ENCODE peak calls at places on chromosomes 4 and X, in nine cellular contexts. One of them, this sample, is unnamed.

GRCh38 chrX:386239-386767 is 404 bp downstream of the PPP2R3B start:
- DNase-seq in SK-N-DZ: no peak
- DNase-seq in A673: no peak
- DNase-seq in NCI-H2081: no peak
- DNase-seq in AG08396: no peak
- DNase-seq in OCI-M1: no peak
- DNase-seq in activated T-helper 1 cell treated with anti-CD3 and anti-CD28 coated beads, Interleukin-2, amount 50 U/mL, for 16 hours: peak
- DNase-seq in posterior vena cava: no peak
- DNase-seq in HCT116: no peak
- DNase-seq in this sample: peak

GRCh38 chrX:56618250-56618649 is 54.8 kb downstream of the UBQLN2 start:
- DNase-seq in SK-N-DZ: no peak
- DNase-seq in A673: no peak
- DNase-seq in NCI-H2081: no peak
- DNase-seq in AG08396: no peak
- DNase-seq in OCI-M1: peak
- DNase-seq in activated T-helper 1 cell treated with anti-CD3 and anti-CD28 coated beads, Interleukin-2, amount 50 U/mL, for 16 hours: no peak
- DNase-seq in posterior vena cava: no peak
- DNase-seq in HCT116: no peak
- DNase-seq in this sample: no peak

GRCh38 chr4:46250997-46251396 is 127.1 kb upstream of the GABRG1 start:
- DNase-seq in SK-N-DZ: no peak
- DNase-seq in A673: no peak
- DNase-seq in NCI-H2081: no peak
- DNase-seq in AG08396: no peak
- DNase-seq in OCI-M1: peak
- DNase-seq in activated T-helper 1 cell treated with anti-CD3 and anti-CD28 coated beads, Interleukin-2, amount 50 U/mL, for 16 hours: no peak
- DNase-seq in posterior vena cava: no peak
- DNase-seq in HCT116: no peak
- DNase-seq in this sample: no peak

GRCh38 chrX:22343192-22343591 is 70.5 kb downstream of the CBLL2 start:
- DNase-seq in SK-N-DZ: no peak
- DNase-seq in A673: no peak
- DNase-seq in NCI-H2081: no peak
- DNase-seq in AG08396: no peak
- DNase-seq in OCI-M1: no peak
- DNase-seq in activated T-helper 1 cell treated with anti-CD3 and anti-CD28 coated beads, Interleukin-2, amount 50 U/mL, for 16 hours: no peak
- DNase-seq in posterior vena cava: no peak
- DNase-seq in HCT116: no peak
- DNase-seq in this sample: no peak

GRCh38 chrX:154540897-154541535 is 5.6 kb downstream of the G6PD start:
- DNase-seq in SK-N-DZ: no peak
- DNase-seq in A673: no peak
- DNase-seq in NCI-H2081: no peak
- DNase-seq in AG08396: no peak
- DNase-seq in OCI-M1: no peak
- DNase-seq in activated T-helper 1 cell treated with anti-CD3 and anti-CD28 coated beads, Interleukin-2, amount 50 U/mL, for 16 hours: no peak
- DNase-seq in posterior vena cava: no peak
- DNase-seq in HCT116: no peak
- DNase-seq in this sample: no peak

GRCh38 chrX:23662853-23663252 is 4.4 kb upstream of the PRDX4 start:
- DNase-seq in SK-N-DZ: no peak
- DNase-seq in A673: no peak
- DNase-seq in NCI-H2081: no peak
- DNase-seq in AG08396: peak
- DNase-seq in OCI-M1: no peak
- DNase-seq in activated T-helper 1 cell treated with anti-CD3 and anti-CD28 coated beads, Interleukin-2, amount 50 U/mL, for 16 hours: no peak
- DNase-seq in posterior vena cava: no peak
- DNase-seq in HCT116: no peak
- DNase-seq in this sample: no peak

GRCh38 chr4:137510866-137511265 is 21.4 kb downstream of the PCDH18 start:
- DNase-seq in SK-N-DZ: no peak
- DNase-seq in A673: peak
- DNase-seq in NCI-H2081: no peak
- DNase-seq in AG08396: peak
- DNase-seq in OCI-M1: peak
- DNase-seq in activated T-helper 1 cell treated with anti-CD3 and anti-CD28 coated beads, Interleukin-2, amount 50 U/mL, for 16 hours: no peak
- DNase-seq in posterior vena cava: no peak
- DNase-seq in HCT116: peak
- DNase-seq in this sample: no peak

GRCh38 chrX:13876652-13877051 is 59.8 kb upstream of the GPM6B start:
- DNase-seq in SK-N-DZ: peak
- DNase-seq in A673: no peak
- DNase-seq in NCI-H2081: no peak
- DNase-seq in AG08396: peak
- DNase-seq in OCI-M1: no peak
- DNase-seq in activated T-helper 1 cell treated with anti-CD3 and anti-CD28 coated beads, Interleukin-2, amount 50 U/mL, for 16 hours: no peak
- DNase-seq in posterior vena cava: no peak
- DNase-seq in HCT116: no peak
- DNase-seq in this sample: no peak

GRCh38 chr4:105715692-105716278 is 7.2 kb downstream of the GSTCD start:
- DNase-seq in SK-N-DZ: peak
- DNase-seq in A673: peak
- DNase-seq in NCI-H2081: no peak
- DNase-seq in AG08396: peak
- DNase-seq in OCI-M1: peak
- DNase-seq in activated T-helper 1 cell treated with anti-CD3 and anti-CD28 coated beads, Interleukin-2, amount 50 U/mL, for 16 hours: no peak
- DNase-seq in posterior vena cava: no peak
- DNase-seq in HCT116: peak
- DNase-seq in this sample: no peak

GRCh38 chr4:176123710-176124407 is 58.2 kb downstream of the WDR17 start:
- DNase-seq in SK-N-DZ: peak
- DNase-seq in A673: peak
- DNase-seq in NCI-H2081: peak
- DNase-seq in AG08396: peak
- DNase-seq in OCI-M1: peak
- DNase-seq in activated T-helper 1 cell treated with anti-CD3 and anti-CD28 coated beads, Interleukin-2, amount 50 U/mL, for 16 hours: no peak
- DNase-seq in posterior vena cava: no peak
- DNase-seq in HCT116: peak
- DNase-seq in this sample: no peak

GRCh38 chr4:133683967-133684366 is 517.6 kb downstream of the PABPC4L start:
- DNase-seq in SK-N-DZ: no peak
- DNase-seq in A673: no peak
- DNase-seq in NCI-H2081: no peak
- DNase-seq in AG08396: no peak
- DNase-seq in OCI-M1: no peak
- DNase-seq in activated T-helper 1 cell treated with anti-CD3 and anti-CD28 coated beads, Interleukin-2, amount 50 U/mL, for 16 hours: no peak
- DNase-seq in posterior vena cava: no peak
- DNase-seq in HCT116: no peak
- DNase-seq in this sample: no peak

GRCh38 chr4:164648151-164648848 is 105.6 kb upstream of the SMIM31 start:
- DNase-seq in SK-N-DZ: no peak
- DNase-seq in A673: no peak
- DNase-seq in NCI-H2081: no peak
- DNase-seq in AG08396: no peak
- DNase-seq in OCI-M1: no peak
- DNase-seq in activated T-helper 1 cell treated with anti-CD3 and anti-CD28 coated beads, Interleukin-2, amount 50 U/mL, for 16 hours: no peak
- DNase-seq in posterior vena cava: no peak
- DNase-seq in HCT116: peak
- DNase-seq in this sample: no peak

GRCh38 chr4:71456841-71457240 is 118.0 kb downstream of the SLC4A4 start:
- DNase-seq in SK-N-DZ: no peak
- DNase-seq in A673: peak
- DNase-seq in NCI-H2081: no peak
- DNase-seq in AG08396: peak
- DNase-seq in OCI-M1: no peak
- DNase-seq in activated T-helper 1 cell treated with anti-CD3 and anti-CD28 coated beads, Interleukin-2, amount 50 U/mL, for 16 hours: no peak
- DNase-seq in posterior vena cava: no peak
- DNase-seq in HCT116: no peak
- DNase-seq in this sample: no peak

GRCh38 chr4:163332526-163333405 is at the start of gene NPY1R:
- DNase-seq in SK-N-DZ: peak
- DNase-seq in A673: peak
- DNase-seq in NCI-H2081: peak
- DNase-seq in AG08396: peak
- DNase-seq in OCI-M1: peak
- DNase-seq in activated T-helper 1 cell treated with anti-CD3 and anti-CD28 coated beads, Interleukin-2, amount 50 U/mL, for 16 hours: no peak
- DNase-seq in posterior vena cava: peak
- DNase-seq in HCT116: peak
- DNase-seq in this sample: no peak

GRCh38 chrX:46573331-46573895 is at the start of gene CHST7:
- DNase-seq in SK-N-DZ: peak
- DNase-seq in A673: peak
- DNase-seq in NCI-H2081: peak
- DNase-seq in AG08396: peak
- DNase-seq in OCI-M1: peak
- DNase-seq in activated T-helper 1 cell treated with anti-CD3 and anti-CD28 coated beads, Interleukin-2, amount 50 U/mL, for 16 hours: peak
- DNase-seq in posterior vena cava: peak
- DNase-seq in HCT116: peak
- DNase-seq in this sample: no peak

GRCh38 chrX:13646154-13646549 is 6.8 kb upstream of the TCEANC start:
- DNase-seq in SK-N-DZ: peak
- DNase-seq in A673: peak
- DNase-seq in NCI-H2081: peak
- DNase-seq in AG08396: peak
- DNase-seq in OCI-M1: peak
- DNase-seq in activated T-helper 1 cell treated with anti-CD3 and anti-CD28 coated beads, Interleukin-2, amount 50 U/mL, for 16 hours: no peak
- DNase-seq in posterior vena cava: peak
- DNase-seq in HCT116: peak
- DNase-seq in this sample: no peak

GRCh38 chrX:288561-288991 is 7.4 kb downstream of the PLCXD1 start:
- DNase-seq in SK-N-DZ: no peak
- DNase-seq in A673: no peak
- DNase-seq in NCI-H2081: no peak
- DNase-seq in AG08396: no peak
- DNase-seq in OCI-M1: no peak
- DNase-seq in activated T-helper 1 cell treated with anti-CD3 and anti-CD28 coated beads, Interleukin-2, amount 50 U/mL, for 16 hours: no peak
- DNase-seq in posterior vena cava: peak
- DNase-seq in HCT116: no peak
- DNase-seq in this sample: no peak

GRCh38 chr4:37805091-37805490 is 21.4 kb upstream of the PGM2 start:
- DNase-seq in SK-N-DZ: no peak
- DNase-seq in A673: no peak
- DNase-seq in NCI-H2081: no peak
- DNase-seq in AG08396: no peak
- DNase-seq in OCI-M1: no peak
- DNase-seq in activated T-helper 1 cell treated with anti-CD3 and anti-CD28 coated beads, Interleukin-2, amount 50 U/mL, for 16 hours: no peak
- DNase-seq in posterior vena cava: no peak
- DNase-seq in HCT116: no peak
- DNase-seq in this sample: no peak

GRCh38 chrX:18354369-18355329 is at the start of gene SCML2:
- DNase-seq in SK-N-DZ: peak
- DNase-seq in A673: peak
- DNase-seq in NCI-H2081: peak
- DNase-seq in AG08396: peak
- DNase-seq in OCI-M1: peak
- DNase-seq in activated T-helper 1 cell treated with anti-CD3 and anti-CD28 coated beads, Interleukin-2, amount 50 U/mL, for 16 hours: peak
- DNase-seq in posterior vena cava: no peak
- DNase-seq in HCT116: no peak
- DNase-seq in this sample: peak

GRCh38 chr4:123127865-123128264 is 205.5 kb upstream of the NUDT6 start:
- DNase-seq in SK-N-DZ: no peak
- DNase-seq in A673: peak
- DNase-seq in NCI-H2081: no peak
- DNase-seq in AG08396: no peak
- DNase-seq in OCI-M1: no peak
- DNase-seq in activated T-helper 1 cell treated with anti-CD3 and anti-CD28 coated beads, Interleukin-2, amount 50 U/mL, for 16 hours: no peak
- DNase-seq in posterior vena cava: no peak
- DNase-seq in HCT116: no peak
- DNase-seq in this sample: no peak

GRCh38 chr4:143286733-143287570 is 49.7 kb upstream of the GAB1 start:
- DNase-seq in SK-N-DZ: no peak
- DNase-seq in A673: no peak
- DNase-seq in NCI-H2081: no peak
- DNase-seq in AG08396: peak
- DNase-seq in OCI-M1: no peak
- DNase-seq in activated T-helper 1 cell treated with anti-CD3 and anti-CD28 coated beads, Interleukin-2, amount 50 U/mL, for 16 hours: no peak
- DNase-seq in posterior vena cava: no peak
- DNase-seq in HCT116: no peak
- DNase-seq in this sample: no peak

GRCh38 chr4:74410741-74411140 is 34.2 kb upstream of the AREG start:
- DNase-seq in SK-N-DZ: no peak
- DNase-seq in A673: no peak
- DNase-seq in NCI-H2081: no peak
- DNase-seq in AG08396: no peak
- DNase-seq in OCI-M1: no peak
- DNase-seq in activated T-helper 1 cell treated with anti-CD3 and anti-CD28 coated beads, Interleukin-2, amount 50 U/mL, for 16 hours: no peak
- DNase-seq in posterior vena cava: no peak
- DNase-seq in HCT116: no peak
- DNase-seq in this sample: no peak

This sample was measured in stimulated activated CD8-positive, alpha-beta memory T cell treated with anti-CD3 and anti-CD28 coated beads, Interleukin-15, amount 100 ng/mL, for 4 hours.